ENCODE peak calls at places on chromosomes 5 and 9, in four cellular contexts. O is astrocyte, A is HFFc6, H is GM13976. P is an unnamed sample.

GRCh38 chr5:9194509-9194908 is 351.4 kb downstream of the SEMA5A start:
- DNase-seq in O (peak; percentile 75), A (peak; percentile 65), H (no peak), P (no peak)

GRCh38 chr5:150105898-150106615 is 19.7 kb upstream of the CSF1R start:
- DNase-seq in O (no peak), A (no peak), H (no peak), P (no peak)

GRCh38 chr9:122991370-122991830 is 42.1 kb upstream of the GPR21 start:
- DNase-seq in O (peak; percentile 90), A (peak; percentile 87), H (peak; percentile 51), P (peak; percentile 72)

GRCh38 chr5:141758316-141758965 is 76.4 kb upstream of the ARAP3 start:
- DNase-seq in O (no peak), A (no peak), H (no peak), P (no peak)

GRCh38 chr9:112860466-112860865 is 30.2 kb downstream of the SLC46A2 start:
- DNase-seq in O (no peak), A (no peak), H (no peak), P (no peak)

GRCh38 chr5:77358566-77359205 is 133.4 kb downstream of the WDR41 start:
- DNase-seq in O (peak; percentile 42), A (peak; percentile 55), H (no peak), P (no peak)

GRCh38 chr5:28374492-28374934 is 1336.1 kb upstream of the CDH9 start:
- DNase-seq in O (peak; percentile 79), A (no peak), H (no peak), P (no peak)

GRCh38 chr5:61969347-61969746 is 336.7 kb upstream of the KIF2A start:
- DNase-seq in O (peak; percentile 30), A (no peak), H (no peak), P (no peak)

GRCh38 chr5:34914671-34915138 is 599 bp downstream of the RAD1 start:
- DNase-seq in O (peak; percentile 20), A (peak; percentile 17), H (peak; percentile 15), P (peak; percentile 67)

GRCh38 chr5:180381428-180381827 is 28.3 kb upstream of the GFPT2 start:
- DNase-seq in O (no peak), A (no peak), H (no peak), P (no peak)

GRCh38 chr9:19656704-19657103 is 132.1 kb downstream of the SLC24A2 start:
- DNase-seq in O (no peak), A (no peak), H (no peak), P (no peak)

GRCh38 chr5:37553720-37554402 is 174.7 kb downstream of the WDR70 start:
- DNase-seq in O (peak; percentile 69), A (peak; percentile 30), H (no peak), P (no peak)

GRCh38 chr9:103245369-103245768 is 250.2 kb downstream of the CYLC2 start:
- DNase-seq in O (no peak), A (no peak), H (no peak), P (no peak)

GRCh38 chr9:78884611-78885150 is 587.8 kb downstream of the PSAT1 start:
- DNase-seq in O (peak; percentile 19), A (no peak), H (no peak), P (no peak)

GRCh38 chr9:90309809-90310522 is 332.7 kb downstream of the DIRAS2 start:
- DNase-seq in O (no peak), A (no peak), H (no peak), P (no peak)

GRCh38 chr5:83265318-83265717 is 188.0 kb downstream of the XRCC4 start:
- DNase-seq in O (peak; percentile 66), A (peak; percentile 2), H (no peak), P (no peak)

GRCh38 chr5:176651472-176651980 is 4.2 kb downstream of the TSPAN17 start:
- DNase-seq in O (no peak), A (no peak), H (no peak), P (no peak)

GRCh38 chr9:112332977-112333638 is at the start of gene PTBP3:
- DNase-seq in O (peak; percentile 39), A (peak; percentile 60), H (peak; percentile 82), P (peak; percentile 87)

GRCh38 chr9:90637626-90638025 is 5.0 kb downstream of the DIRAS2 start:
- DNase-seq in O (no peak), A (no peak), H (no peak), P (no peak)

GRCh38 chr5:113546711-113547159 is 33.2 kb downstream of the YTHDC2 start:
- DNase-seq in O (peak; percentile 93), A (peak; percentile 65), H (no peak), P (no peak)

GRCh38 chr5:169011009-169011408 is 289.9 kb downstream of the SLIT3 start:
- DNase-seq in O (no peak), A (no peak), H (no peak), P (no peak)

GRCh38 chr5:32814620-32815019 is 103.5 kb downstream of the NPR3 start:
- DNase-seq in O (peak; percentile 84), A (peak; percentile 89), H (no peak), P (no peak)

GRCh38 chr9:114096041-114096511 is 3.0 kb downstream of the KIF12 start:
- DNase-seq in O (no peak), A (no peak), H (no peak), P (no peak)
- TF ChIP-seq CTCF in O (no peak), A (peak; percentile 30), H (no peak), P (no peak)

GRCh38 chr9:72753261-72753893 is 199.5 kb downstream of the ALDH1A1 start:
- DNase-seq in O (peak; percentile 21), A (peak; percentile 20), H (no peak), P (no peak)
- TF ChIP-seq CTCF in O (peak; percentile 46), A (peak; percentile 69), H (no peak), P (peak; percentile 20)

GRCh38 chr5:15290953-15291352 is 209.0 kb upstream of the FBXL7 start:
- DNase-seq in O (no peak), A (no peak), H (no peak), P (no peak)
- TF ChIP-seq CTCF in O (no peak), A (no peak), H (no peak), P (no peak)

GRCh38 chr5:23001120-23001519 is 148.0 kb upstream of the CDH12 start:
- DNase-seq in O (no peak), A (no peak), H (no peak), P (no peak)

GRCh38 chr5:22998362-22998761 is 145.2 kb upstream of the CDH12 start:
- DNase-seq in O (no peak), A (no peak), H (no peak), P (no peak)

DNA sequence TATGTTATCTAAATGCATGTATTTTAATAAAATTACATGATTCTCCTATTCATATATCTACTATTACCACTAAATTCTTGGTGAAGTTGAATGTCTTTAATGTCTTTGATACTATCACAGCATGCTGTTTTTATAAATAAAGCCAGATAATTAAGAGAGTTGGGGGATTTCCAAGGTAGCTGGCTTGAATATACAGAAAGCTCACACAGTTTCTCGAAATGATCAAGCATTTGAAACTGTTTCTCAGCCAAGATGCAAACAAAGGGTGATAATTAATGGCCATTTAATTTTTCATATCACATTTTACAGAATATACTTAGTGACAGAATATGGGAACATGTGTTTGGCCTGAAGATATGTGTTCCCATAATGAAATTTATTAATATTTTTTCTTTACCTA is 145.6 kb upstream of the CDH12 start:
- DNase-seq in O (no peak), A (no peak), H (no peak), P (no peak)
- TF ChIP-seq CTCF in O (no peak), A (no peak), H (no peak), P (no peak)

GRCh38 chr9:35656841-35657326 is 935 bp downstream of the RMRP start:
- DNase-seq in O (no peak), A (no peak), H (no peak), P (no peak)

GRCh38 chr9:35656340-35656739 is 1.5 kb downstream of the RMRP start:
- DNase-seq in O (no peak), A (no peak), H (no peak), P (no peak)

GRCh38 chr9:35658144-35658893 is at the start of gene CCDC107:
- DNase-seq in O (peak; percentile 52), A (peak; percentile 69), H (peak; percentile 97), P (peak; percentile 85)

GRCh38 chr9:35658894-35659220 is 765 bp downstream of the CCDC107 start:
- DNase-seq in O (peak; percentile 59), A (peak; percentile 67), H (no peak), P (peak; percentile 73)

GRCh38 chr9:35657327-35658143 is at the start of gene RMRP:
- DNase-seq in O (peak; percentile 99), A (peak; percentile 100), H (peak; percentile 93), P (peak; percentile 99)
- TF ChIP-seq CTCF in O (no peak), A (peak; percentile 64), H (no peak), P (peak; percentile 60)

GRCh38 chr9:127635198-127635735 is 23.2 kb downstream of the STXBP1 start:
- DNase-seq in O (no peak), A (no peak), H (no peak), P (no peak)

GRCh38 chr9:127634021-127634420 is 21.9 kb downstream of the STXBP1 start:
- DNase-seq in O (no peak), A (no peak), H (no peak), P (peak; percentile 35)

GRCh38 chr9:127637322-127637847 is 25.3 kb downstream of the STXBP1 start:
- DNase-seq in O (peak; percentile 66), A (peak; percentile 62), H (no peak), P (peak; percentile 61)

GRCh38 chr9:127633216-127633615 is 21.1 kb downstream of the STXBP1 start:
- DNase-seq in O (no peak), A (no peak), H (no peak), P (no peak)

DNA sequence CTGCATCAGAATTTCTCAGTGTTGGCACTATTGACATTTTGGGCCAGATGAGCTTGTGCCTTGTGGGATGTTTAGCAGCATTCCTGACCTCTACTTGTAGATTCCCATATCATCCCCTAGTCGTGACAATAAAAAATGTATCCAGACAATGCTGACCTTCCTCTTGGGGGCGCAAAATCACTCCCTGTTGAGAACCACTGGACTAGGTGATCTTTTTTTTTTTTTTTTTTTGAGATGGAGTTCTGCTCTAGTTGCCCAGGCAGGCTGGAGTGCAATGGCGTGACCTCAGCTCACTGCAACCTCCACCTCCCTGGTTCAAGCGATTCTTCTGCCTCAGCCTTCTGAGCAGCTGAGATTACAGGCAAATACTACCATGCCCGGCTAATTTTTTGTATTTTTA is 22.6 kb downstream of the STXBP1 start:
- DNase-seq in O (no peak), A (no peak), H (no peak), P (no peak)
- TF ChIP-seq CTCF in O (no peak), A (peak; percentile 33), H (no peak), P (no peak)